ENCODE peak calls at places on chromosomes 3 and 15, in eight cellular contexts. V, W, I, J, F, K, S and U are unnamed samples.

GRCh38 chr3:172096881-172097420 is 57.6 kb downstream of the FNDC3B start:
- DNase-seq in V (peak), W (no peak), I (no peak), J (no peak), F (no peak), K (no peak), S (peak), U (peak)

GRCh38 chr3:11653298-11654055 is 9.8 kb upstream of the VGLL4 start:
- DNase-seq in V (no peak), W (no peak), I (no peak), J (no peak), F (no peak), K (no peak), S (no peak), U (peak)

GRCh38 chr15:63503739-63504246 is 600 bp upstream of the USP3 start:
- DNase-seq in V (peak), W (peak), I (no peak), J (peak), F (no peak), K (peak), S (no peak), U (peak)

GRCh38 chr3:101567528-101568317 is 6.1 kb downstream of the TRMT10C start:
- DNase-seq in V (peak), W (no peak), I (no peak), J (peak), F (no peak), K (no peak), S (no peak), U (no peak)

GRCh38 chr15:71079208-71080044 is 35.8 kb upstream of the THSD4 start:
- DNase-seq in V (peak), W (peak), I (no peak), J (no peak), F (no peak), K (no peak), S (peak), U (peak)

GRCh38 chr3:37194533-37194932 is 20.2 kb upstream of the LRRFIP2 start:
- DNase-seq in V (no peak), W (no peak), I (no peak), J (no peak), F (no peak), K (no peak), S (no peak), U (no peak)

GRCh38 chr3:193826126-193826795 is 233.3 kb downstream of the OPA1 start:
- DNase-seq in V (peak), W (no peak), I (no peak), J (no peak), F (peak), K (no peak), S (peak), U (peak)

GRCh38 chr3:36707623-36708409 is 56.5 kb downstream of the DCLK3 start:
- DNase-seq in V (peak), W (no peak), I (no peak), J (no peak), F (no peak), K (peak), S (peak), U (peak)

GRCh38 chr3:24192004-24192403 is 246.9 kb downstream of the NR1D2 start:
- DNase-seq in V (no peak), W (no peak), I (no peak), J (no peak), F (no peak), K (no peak), S (no peak), U (no peak)